ENCODE peak calls at places on chromosomes 3 and 15, in four cellular contexts. R, I, O and D are unnamed samples.

GRCh38 chr3:42032693-42033349 is 58.3 kb upstream of the TRAK1 start:
- DNase-seq in R (peak), I (no peak), O (peak), D (no peak)

GRCh38 chr3:136050250-136050649 is 84.7 kb downstream of the PPP2R3A start:
- DNase-seq in R (no peak), I (no peak), O (no peak), D (no peak)

GRCh38 chr3:195003893-195004289 is 267.1 kb downstream of the XXYLT1 start:
- DNase-seq in R (no peak), I (no peak), O (no peak), D (peak)

GRCh38 chr3:17489139-17489538 is 253.3 kb downstream of the TBC1D5 start:
- DNase-seq in R (no peak), I (no peak), O (no peak), D (no peak)

GRCh38 chr3:15108082-15108545 is 9.2 kb upstream of the RBSN start:
- DNase-seq in R (peak), I (peak), O (peak), D (peak)

GRCh38 chr3:16884084-16884747 is 539 bp upstream of the PLCL2 start:
- DNase-seq in R (no peak), I (peak), O (no peak), D (peak)

GRCh38 chr15:44011238-44011873 is 183.7 kb downstream of the FRMD5 start:
- DNase-seq in R (no peak), I (no peak), O (no peak), D (no peak)

GRCh38 chr3:174125267-174125844 is 727.8 kb downstream of the NLGN1 start:
- DNase-seq in R (peak), I (peak), O (peak), D (no peak)

GRCh38 chr3:189260556-189261493 is 89.1 kb downstream of the TPRG1 start:
- DNase-seq in R (no peak), I (no peak), O (no peak), D (no peak)

GRCh38 chr3:183298708-183299153 is 45.7 kb downstream of the B3GNT5 start:
- DNase-seq in R (peak), I (peak), O (peak), D (no peak)

GRCh38 chr3:144031938-144032337 is 60.3 kb downstream of the DIPK2A start:
- DNase-seq in R (peak), I (no peak), O (no peak), D (no peak)

GRCh38 chr15:59456114-59456513 is 18.1 kb downstream of the FAM81A start:
- DNase-seq in R (no peak), I (peak), O (no peak), D (no peak)

GRCh38 chr3:80190051-80190450 is 422.3 kb upstream of the ROBO1 start:
- DNase-seq in R (peak), I (peak), O (no peak), D (no peak)